ENCODE peak calls at places on chromosomes 3 and 15, in seven cellular contexts. Y is heart left ventricle; Q is iPS DF 6.9; K is esophagus squamous epithelium; H is CD4-positive, alpha-beta memory T cell; I is RWPE1; W is aorta. V is an unnamed sample.

GRCh38 chr3:4376499-4376898 is 73.3 kb downstream of the SETMAR start:
- DNase-seq in Y (no peak), Q (no peak), K (no peak), H (no peak), I (no peak), W (no peak), V (no peak)

GRCh38 chr15:40436116-40436891 is 4.4 kb upstream of the BAHD1 start:
- DNase-seq in Y (peak; percentile 63), Q (no peak), K (no peak), H (no peak), I (no peak), W (no peak), V (no peak)

GRCh38 chr15:50228866-50229265 is 36.7 kb downstream of the HDC start:
- DNase-seq in Y (no peak), Q (no peak), K (no peak), H (no peak), I (no peak), W (no peak), V (no peak)

GRCh38 chr3:48896991-48897390 is 1.7 kb downstream of the SLC25A20 start:
- DNase-seq in Y (no peak), Q (no peak), K (no peak), H (no peak), I (no peak), W (no peak), V (no peak)

GRCh38 chr15:51093488-51093864 is 1.2 kb downstream of the TNFAIP8L3 start:
- DNase-seq in Y (no peak), Q (no peak), K (no peak), H (no peak), I (no peak), W (no peak), V (no peak)

GRCh38 chr3:188584162-188584529 is 430.2 kb downstream of the LPP start:
- DNase-seq in Y (no peak), Q (no peak), K (no peak), H (no peak), I (peak; percentile 55), W (no peak), V (peak; percentile 45)

GRCh38 chr3:123750659-123751420 is 133.3 kb downstream of the MYLK start:
- DNase-seq in Y (no peak), Q (no peak), K (no peak), H (no peak), I (peak; percentile 73), W (no peak), V (peak; percentile 77)

GRCh38 chr3:43144811-43145490 is 39.1 kb upstream of the POMGNT2 start:
- DNase-seq in Y (no peak), Q (no peak), K (no peak), H (no peak), I (no peak), W (no peak), V (no peak)

GRCh38 chr15:37014137-37014536 is 86.2 kb downstream of the MEIS2 start:
- DNase-seq in Y (no peak), Q (no peak), K (no peak), H (no peak), I (no peak), W (no peak), V (no peak)

GRCh38 chr15:90762109-90762508 is 45.0 kb downstream of the BLM start:
- DNase-seq in Y (peak; percentile 77), Q (no peak), K (no peak), H (no peak), I (no peak), W (peak; percentile 74), V (no peak)

GRCh38 chr3:185732782-185733181 is 92.1 kb downstream of the IGF2BP2 start:
- DNase-seq in Y (no peak), Q (no peak), K (no peak), H (no peak), I (peak; percentile 85), W (no peak), V (no peak)

GRCh38 chr3:69425249-69425648 is 39.4 kb upstream of the FRMD4B start:
- DNase-seq in Y (no peak), Q (peak; percentile 13), K (no peak), H (peak; percentile 15), I (no peak), W (no peak), V (peak; percentile 7)

GRCh38 chr3:69367586-69367985 is 18.3 kb downstream of the FRMD4B start:
- DNase-seq in Y (no peak), Q (no peak), K (no peak), H (no peak), I (no peak), W (no peak), V (no peak)

GRCh38 chr15:42091753-42092665 is 2.4 kb downstream of the PLA2G4D start:
- DNase-seq in Y (no peak), Q (no peak), K (no peak), H (no peak), I (peak; percentile 84), W (no peak), V (no peak)

GRCh38 chr3:143597774-143598652 is 250.3 kb downstream of the SLC9A9 start:
- DNase-seq in Y (no peak), Q (no peak), K (no peak), H (no peak), I (no peak), W (no peak), V (no peak)

GRCh38 chr3:58028902-58029301 is 20.7 kb downstream of the FLNB start:
- DNase-seq in Y (no peak), Q (no peak), K (no peak), H (no peak), I (no peak), W (no peak), V (no peak)

GRCh38 chr15:67144609-67145306 is 79.4 kb downstream of the SMAD3 start:
- DNase-seq in Y (no peak), Q (peak; percentile 45), K (no peak), H (no peak), I (no peak), W (no peak), V (no peak)

GRCh38 chr15:100078511-100079220 is 263.1 kb downstream of the ADAMTS17 start:
- DNase-seq in Y (no peak), Q (no peak), K (no peak), H (no peak), I (peak; percentile 33), W (no peak), V (no peak)

GRCh38 chr15:85314653-85315052 is 65.8 kb upstream of the AKAP13 start:
- DNase-seq in Y (no peak), Q (no peak), K (no peak), H (no peak), I (no peak), W (no peak), V (no peak)

GRCh38 chr15:48400086-48400485 is 68.9 kb downstream of the DUT start:
- DNase-seq in Y (no peak), Q (no peak), K (no peak), H (no peak), I (no peak), W (no peak), V (no peak)

GRCh38 chr3:24220859-24221657 is 273.6 kb downstream of the THRB start:
- DNase-seq in Y (no peak), Q (no peak), K (no peak), H (no peak), I (peak; percentile 61), W (peak; percentile 77), V (peak; percentile 53)

GRCh38 chr3:48018841-48019240 is 2.6 kb upstream of the MAP4 start:
- DNase-seq in Y (no peak), Q (no peak), K (no peak), H (no peak), I (no peak), W (no peak), V (no peak)

GRCh38 chr15:85837011-85837433 is 42.3 kb upstream of the KLHL25 start:
- DNase-seq in Y (no peak), Q (no peak), K (no peak), H (no peak), I (peak; percentile 44), W (no peak), V (peak; percentile 71)

GRCh38 chr3:125072310-125072709 is 16.5 kb upstream of the HEG1 start:
- DNase-seq in Y (no peak), Q (no peak), K (no peak), H (no peak), I (no peak), W (no peak), V (no peak)

GRCh38 chr3:29922990-29923746 is 642.3 kb downstream of the RBMS3 start:
- DNase-seq in Y (no peak), Q (no peak), K (no peak), H (no peak), I (peak; percentile 2), W (no peak), V (peak; percentile 9)

GRCh38 chr3:177810162-177810623 is 612.9 kb upstream of the TBL1XR1 start:
- DNase-seq in Y (no peak), Q (no peak), K (no peak), H (no peak), I (peak; percentile 41), W (no peak), V (peak; percentile 86)
- H3K27ac ChIP-seq in Y (peak overlapping the region; percentile 9), Q (no peak overlapping the region), K (peak overlapping the region; percentile 13), H (no peak overlapping the region), I (no peak overlapping the region), W (no peak overlapping the region), V (peak overlapping the region; percentile 63)

DNA sequence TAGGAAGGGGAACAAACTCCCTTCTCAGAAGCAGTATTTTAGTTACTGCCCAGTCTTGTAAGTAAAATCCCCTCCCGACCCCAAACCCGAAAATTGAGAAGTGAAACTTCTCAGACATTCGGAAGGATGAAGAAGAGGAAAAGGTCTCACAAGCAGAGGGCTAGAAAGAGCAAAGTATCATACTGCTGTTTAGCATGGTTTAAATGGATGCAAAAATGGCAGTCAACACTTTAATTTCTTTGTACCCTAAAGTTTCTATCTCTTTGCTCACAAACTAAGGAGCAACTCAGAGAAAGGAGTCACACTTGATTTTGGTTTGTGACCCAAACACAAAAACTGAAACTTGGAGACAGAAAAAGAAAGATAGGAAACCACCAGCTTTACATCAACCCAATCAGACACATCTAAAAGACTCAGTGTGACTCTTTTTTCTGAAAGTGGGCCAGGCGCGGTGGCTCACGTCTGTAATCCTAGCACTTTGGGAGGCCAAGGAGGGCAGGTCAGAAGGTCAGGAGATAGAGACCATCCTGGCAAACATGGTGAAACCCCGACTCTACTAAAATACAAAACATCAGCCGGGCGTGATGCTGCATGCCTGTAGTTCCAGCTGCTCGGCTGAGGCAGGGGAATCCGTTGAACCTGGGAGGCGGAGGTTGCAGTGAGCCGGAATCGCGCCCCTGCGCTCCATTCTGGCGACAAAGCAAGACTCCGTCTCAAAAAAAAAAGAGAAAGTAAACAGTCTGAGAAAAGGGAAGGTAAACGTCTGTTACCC is 63.2 kb upstream of the ATP11B start:
- DNase-seq in Y (no peak), Q (no peak), K (no peak), H (no peak), I (no peak), W (no peak), V (no peak)
- H3K27ac ChIP-seq in Y (no peak overlapping the region), Q (no peak overlapping the region), K (no peak overlapping the region), H (no peak overlapping the region), I (no peak overlapping the region), W (no peak overlapping the region), V (no peak overlapping the region)

GRCh38 chr15:56917652-56918045 is 795 bp upstream of the TCF12 start:
- DNase-seq in Y (no peak), Q (no peak), K (no peak), H (peak; percentile 33), I (no peak), W (no peak), V (no peak)
- H3K27ac ChIP-seq in Y (peak overlapping the region; percentile 96), Q (no peak overlapping the region), K (peak overlapping the region; percentile 95), H (peak overlapping the region; percentile 79), I (peak overlapping the region; percentile 89), W (peak overlapping the region; percentile 91), V (peak overlapping the region; percentile 99)

GRCh38 chr3:183868804-183869203 is 15.9 kb downstream of the PARL start:
- DNase-seq in Y (no peak), Q (no peak), K (no peak), H (no peak), I (no peak), W (no peak), V (no peak)
- H3K27ac ChIP-seq in Y (no peak overlapping the region), Q (no peak overlapping the region), K (no peak overlapping the region), H (no peak overlapping the region), I (no peak overlapping the region), W (no peak overlapping the region), V (no peak overlapping the region)

V was measured in A549.